ENCODE peak calls at places on chromosomes 4 and X, in ten cellular contexts. P, Q, D, B, C, N, Y, W, V and U are unnamed samples.

GRCh38 chr4:17511950-17512795 is at the start of gene QDPR:
- DNase-seq in P (peak), Q (peak), D (peak), B (peak), C (peak), N (peak), Y (peak), W (peak), V (peak), U (peak)

GRCh38 chr4:122588453-122589238 is 32.2 kb downstream of the IL21 start:
- DNase-seq in P (peak), Q (no peak), D (no peak), B (no peak), C (no peak), N (no peak), Y (no peak), W (no peak), V (no peak), U (no peak)

GRCh38 chr4:126616795-126617194 is 1016.0 kb upstream of the INTU start:
- DNase-seq in P (no peak), Q (no peak), D (no peak), B (no peak), C (no peak), N (no peak), Y (no peak), W (no peak), V (no peak), U (no peak)

GRCh38 chrX:153909024-153909979 is 4.8 kb downstream of the AVPR2 start:
- DNase-seq in P (no peak), Q (no peak), D (no peak), B (no peak), C (no peak), N (no peak), Y (no peak), W (no peak), V (no peak), U (no peak)

GRCh38 chr4:146654976-146655761 is 16.5 kb downstream of the POU4F2 start:
- DNase-seq in P (no peak), Q (no peak), D (no peak), B (no peak), C (no peak), N (no peak), Y (no peak), W (no peak), V (no peak), U (no peak)

GRCh38 chr4:128649161-128649560 is 160.3 kb upstream of the JADE1 start:
- DNase-seq in P (no peak), Q (no peak), D (no peak), B (no peak), C (no peak), N (no peak), Y (no peak), W (no peak), V (no peak), U (no peak)

GRCh38 chrX:55908685-55909212 is 191.2 kb downstream of the RRAGB start:
- DNase-seq in P (peak), Q (no peak), D (peak), B (no peak), C (no peak), N (no peak), Y (no peak), W (peak), V (no peak), U (peak)

GRCh38 chrX:134460861-134461218 is 875 bp downstream of the HPRT1 start:
- DNase-seq in P (peak), Q (no peak), D (no peak), B (no peak), C (no peak), N (peak), Y (no peak), W (no peak), V (no peak), U (no peak)

GRCh38 chr4:17497890-17498523 is 13.9 kb downstream of the QDPR start:
- DNase-seq in P (no peak), Q (no peak), D (no peak), B (no peak), C (no peak), N (no peak), Y (no peak), W (no peak), V (no peak), U (no peak)

GRCh38 chrX:95059909-95060308 is 1385.9 kb downstream of the FAM133A start:
- DNase-seq in P (no peak), Q (no peak), D (no peak), B (no peak), C (no peak), N (no peak), Y (no peak), W (no peak), V (no peak), U (no peak)

GRCh38 chr4:172998527-172999469 is 169.8 kb upstream of the GALNT7 start:
- DNase-seq in P (peak), Q (no peak), D (no peak), B (no peak), C (peak), N (no peak), Y (no peak), W (no peak), V (no peak), U (no peak)

GRCh38 chrX:122055450-122055849 is 1008.0 kb downstream of the GLUD2 start:
- DNase-seq in P (no peak), Q (no peak), D (no peak), B (no peak), C (no peak), N (no peak), Y (no peak), W (no peak), V (no peak), U (no peak)

GRCh38 chr4:6372649-6373525 is 99.5 kb downstream of the PPP2R2C start:
- DNase-seq in P (peak), Q (no peak), D (peak), B (no peak), C (peak), N (peak), Y (no peak), W (no peak), V (peak), U (no peak)

GRCh38 chrX:56281789-56282188 is 49.6 kb downstream of the KLF8 start:
- DNase-seq in P (peak), Q (no peak), D (no peak), B (no peak), C (no peak), N (peak), Y (no peak), W (peak), V (no peak), U (no peak)

GRCh38 chr4:80989921-80990544 is 40.5 kb upstream of the BMP3 start:
- DNase-seq in P (peak), Q (no peak), D (no peak), B (no peak), C (peak), N (peak), Y (no peak), W (no peak), V (no peak), U (no peak)

GRCh38 chr4:3311489-3312171 is 18.8 kb downstream of the RGS12 start:
- DNase-seq in P (no peak), Q (no peak), D (no peak), B (peak), C (no peak), N (no peak), Y (no peak), W (no peak), V (no peak), U (no peak)